ENCODE peak calls at places on chromosomes 7 and 10, in ten cellular contexts. One of them, this sample, is unnamed.
A peak's percentile ranks its signal among the peaks of the same experiment; 100 is the strongest.

GRCh38 chr10:75363431-75363830 is 38.1 kb downstream of the ZNF503 start:
- DNase-seq in amniotic stem cell: no peak
- DNase-seq in GOT3: no peak
- DNase-seq in stimulated activated CD8-positive, alpha-beta memory T cell treated with anti-CD3 and anti-CD28 coated beads, Interleukin-4, amount 100 ng/mL, for 1 hour: no peak
- DNase-seq in NCI-H524 treated with DMSO at 0.1 percent for 48 hours: no peak
- DNase-seq in NCI-H460: no peak
- DNase-seq in NCI-H2081: no peak
- DNase-seq in stromal cell of bone marrow: no peak
- DNase-seq in NCI-H1092 treated with DMSO at 0.1 percent for 48 hours: no peak
- DNase-seq in iris pigment epithelial cell: no peak
- DNase-seq in this sample: no peak

GRCh38 chr7:55774327-55775050 is 88.1 kb downstream of the SEPTIN14 start:
- DNase-seq in NCI-H2081: peak; percentile 91
- DNase-seq in NCI-H1092 treated with DMSO at 0.1 percent for 48 hours: peak; percentile 67
- DNase-seq in iris pigment epithelial cell: no peak
- DNase-seq in NCI-H460: no peak
- DNase-seq in GOT3: no peak
- DNase-seq in amniotic stem cell: no peak
- DNase-seq in stimulated activated CD8-positive, alpha-beta memory T cell treated with anti-CD3 and anti-CD28 coated beads, Interleukin-4, amount 100 ng/mL, for 1 hour: no peak
- DNase-seq in stromal cell of bone marrow: no peak
- DNase-seq in NCI-H524 treated with DMSO at 0.1 percent for 48 hours: no peak
- DNase-seq in this sample: no peak

GRCh38 chr10:89502556-89502955 is 32.8 kb downstream of the SLC16A12 start:
- DNase-seq in NCI-H2081: no peak
- DNase-seq in amniotic stem cell: no peak
- DNase-seq in GOT3: no peak
- DNase-seq in NCI-H1092 treated with DMSO at 0.1 percent for 48 hours: no peak
- DNase-seq in NCI-H460: no peak
- DNase-seq in stimulated activated CD8-positive, alpha-beta memory T cell treated with anti-CD3 and anti-CD28 coated beads, Interleukin-4, amount 100 ng/mL, for 1 hour: no peak
- DNase-seq in NCI-H524 treated with DMSO at 0.1 percent for 48 hours: no peak
- DNase-seq in stromal cell of bone marrow: peak; percentile 68
- DNase-seq in iris pigment epithelial cell: peak; percentile 92
- DNase-seq in this sample: peak; percentile 42

GRCh38 chr10:110852897-110853296 is 18.8 kb upstream of the PDCD4 start:
- DNase-seq in NCI-H524 treated with DMSO at 0.1 percent for 48 hours: no peak
- DNase-seq in NCI-H1092 treated with DMSO at 0.1 percent for 48 hours: no peak
- DNase-seq in stromal cell of bone marrow: no peak
- DNase-seq in stimulated activated CD8-positive, alpha-beta memory T cell treated with anti-CD3 and anti-CD28 coated beads, Interleukin-4, amount 100 ng/mL, for 1 hour: no peak
- DNase-seq in amniotic stem cell: no peak
- DNase-seq in NCI-H2081: no peak
- DNase-seq in NCI-H460: no peak
- DNase-seq in iris pigment epithelial cell: no peak
- DNase-seq in GOT3: no peak
- DNase-seq in this sample: no peak

GRCh38 chr7:80210400-80210799 is 75.8 kb downstream of the GNAI1 start:
- DNase-seq in iris pigment epithelial cell: peak; percentile 28
- DNase-seq in amniotic stem cell: no peak
- DNase-seq in NCI-H524 treated with DMSO at 0.1 percent for 48 hours: no peak
- DNase-seq in NCI-H1092 treated with DMSO at 0.1 percent for 48 hours: peak; percentile 67
- DNase-seq in NCI-H2081: peak; percentile 76
- DNase-seq in stromal cell of bone marrow: no peak
- DNase-seq in stimulated activated CD8-positive, alpha-beta memory T cell treated with anti-CD3 and anti-CD28 coated beads, Interleukin-4, amount 100 ng/mL, for 1 hour: no peak
- DNase-seq in GOT3: no peak
- DNase-seq in NCI-H460: no peak
- DNase-seq in this sample: no peak

GRCh38 chr7:111138196-111138569 is 47.3 kb downstream of the LRRN3 start:
- DNase-seq in NCI-H1092 treated with DMSO at 0.1 percent for 48 hours: no peak
- DNase-seq in iris pigment epithelial cell: peak; percentile 44
- DNase-seq in NCI-H2081: peak; percentile 13
- DNase-seq in stimulated activated CD8-positive, alpha-beta memory T cell treated with anti-CD3 and anti-CD28 coated beads, Interleukin-4, amount 100 ng/mL, for 1 hour: no peak
- DNase-seq in GOT3: no peak
- DNase-seq in NCI-H460: no peak
- DNase-seq in amniotic stem cell: no peak
- DNase-seq in stromal cell of bone marrow: peak; percentile 26
- DNase-seq in NCI-H524 treated with DMSO at 0.1 percent for 48 hours: no peak
- DNase-seq in this sample: no peak

GRCh38 chr10:73211106-73211811 is 35.8 kb downstream of the DNAJC9 start:
- DNase-seq in NCI-H524 treated with DMSO at 0.1 percent for 48 hours: no peak
- DNase-seq in amniotic stem cell: no peak
- DNase-seq in NCI-H2081: no peak
- DNase-seq in iris pigment epithelial cell: no peak
- DNase-seq in stimulated activated CD8-positive, alpha-beta memory T cell treated with anti-CD3 and anti-CD28 coated beads, Interleukin-4, amount 100 ng/mL, for 1 hour: no peak
- DNase-seq in NCI-H460: no peak
- DNase-seq in stromal cell of bone marrow: no peak
- DNase-seq in GOT3: no peak
- DNase-seq in NCI-H1092 treated with DMSO at 0.1 percent for 48 hours: no peak
- DNase-seq in this sample: no peak

GRCh38 chr7:69062020-69062760 is 536.1 kb upstream of the AUTS2 start:
- DNase-seq in GOT3: no peak
- DNase-seq in NCI-H1092 treated with DMSO at 0.1 percent for 48 hours: no peak
- DNase-seq in stromal cell of bone marrow: no peak
- DNase-seq in amniotic stem cell: no peak
- DNase-seq in NCI-H524 treated with DMSO at 0.1 percent for 48 hours: no peak
- DNase-seq in NCI-H460: no peak
- DNase-seq in stimulated activated CD8-positive, alpha-beta memory T cell treated with anti-CD3 and anti-CD28 coated beads, Interleukin-4, amount 100 ng/mL, for 1 hour: no peak
- DNase-seq in iris pigment epithelial cell: peak; percentile 6
- DNase-seq in NCI-H2081: no peak
- DNase-seq in this sample: no peak

GRCh38 chr10:43199088-43199683 is 60.9 kb downstream of the CSGALNACT2 start:
- DNase-seq in amniotic stem cell: no peak
- DNase-seq in NCI-H524 treated with DMSO at 0.1 percent for 48 hours: no peak
- DNase-seq in GOT3: no peak
- DNase-seq in NCI-H1092 treated with DMSO at 0.1 percent for 48 hours: no peak
- DNase-seq in NCI-H2081: no peak
- DNase-seq in stromal cell of bone marrow: no peak
- DNase-seq in iris pigment epithelial cell: no peak
- DNase-seq in NCI-H460: no peak
- DNase-seq in stimulated activated CD8-positive, alpha-beta memory T cell treated with anti-CD3 and anti-CD28 coated beads, Interleukin-4, amount 100 ng/mL, for 1 hour: no peak
- DNase-seq in this sample: no peak

GRCh38 chr7:141198191-141198958 is 124.5 kb downstream of the TMEM178B start:
- DNase-seq in stromal cell of bone marrow: no peak
- DNase-seq in NCI-H460: no peak
- DNase-seq in amniotic stem cell: no peak
- DNase-seq in NCI-H1092 treated with DMSO at 0.1 percent for 48 hours: no peak
- DNase-seq in NCI-H2081: no peak
- DNase-seq in GOT3: no peak
- DNase-seq in iris pigment epithelial cell: no peak
- DNase-seq in stimulated activated CD8-positive, alpha-beta memory T cell treated with anti-CD3 and anti-CD28 coated beads, Interleukin-4, amount 100 ng/mL, for 1 hour: no peak
- DNase-seq in NCI-H524 treated with DMSO at 0.1 percent for 48 hours: no peak
- DNase-seq in this sample: no peak

GRCh38 chr7:158264881-158265742 is 322.5 kb downstream of the PTPRN2 start:
- DNase-seq in stromal cell of bone marrow: no peak
- DNase-seq in amniotic stem cell: no peak
- DNase-seq in NCI-H524 treated with DMSO at 0.1 percent for 48 hours: no peak
- DNase-seq in NCI-H2081: no peak
- DNase-seq in stimulated activated CD8-positive, alpha-beta memory T cell treated with anti-CD3 and anti-CD28 coated beads, Interleukin-4, amount 100 ng/mL, for 1 hour: no peak
- DNase-seq in iris pigment epithelial cell: no peak
- DNase-seq in GOT3: no peak
- DNase-seq in NCI-H460: no peak
- DNase-seq in NCI-H1092 treated with DMSO at 0.1 percent for 48 hours: no peak
- DNase-seq in this sample: no peak

GRCh38 chr7:481219-481930 is 38.3 kb downstream of the PDGFA start:
- DNase-seq in NCI-H1092 treated with DMSO at 0.1 percent for 48 hours: no peak
- DNase-seq in NCI-H524 treated with DMSO at 0.1 percent for 48 hours: no peak
- DNase-seq in GOT3: no peak
- DNase-seq in iris pigment epithelial cell: no peak
- DNase-seq in amniotic stem cell: no peak
- DNase-seq in stimulated activated CD8-positive, alpha-beta memory T cell treated with anti-CD3 and anti-CD28 coated beads, Interleukin-4, amount 100 ng/mL, for 1 hour: no peak
- DNase-seq in NCI-H2081: no peak
- DNase-seq in stromal cell of bone marrow: no peak
- DNase-seq in NCI-H460: no peak
- DNase-seq in this sample: no peak